ENCODE peak calls at places on chromosomes 4 and X, in five cellular contexts. One of them, this sample, is unnamed.

GRCh38 chr4:97548186-97548585 is 595.1 kb downstream of the STPG2 start:
- DNase-seq in fibroblast of lung: no peak
- DNase-seq in ovary: no peak
- DNase-seq in neuronal stem cell: no peak
- DNase-seq in uterus: no peak
- DNase-seq in this sample: no peak

GRCh38 chr4:151783867-151784266 is 23.1 kb upstream of the GATB start:
- DNase-seq in neuronal stem cell: no peak
- DNase-seq in ovary: no peak
- DNase-seq in fibroblast of lung: no peak
- DNase-seq in uterus: no peak
- DNase-seq in this sample: no peak

GRCh38 chrX:68989865-68990606 is 161.2 kb downstream of the EFNB1 start:
- DNase-seq in ovary: peak; percentile 36
- DNase-seq in fibroblast of lung: peak; percentile 90
- DNase-seq in uterus: peak; percentile 50
- DNase-seq in neuronal stem cell: peak; percentile 12
- DNase-seq in this sample: peak; percentile 80

GRCh38 chr4:123892997-123893745 is 496.6 kb downstream of the SPRY1 start:
- DNase-seq in uterus: no peak
- DNase-seq in neuronal stem cell: no peak
- DNase-seq in fibroblast of lung: peak; percentile 62
- DNase-seq in ovary: no peak
- DNase-seq in this sample: peak; percentile 59

GRCh38 chrX:12999422-12999821 is 24.5 kb downstream of the TMSB4X start:
- DNase-seq in fibroblast of lung: no peak
- DNase-seq in neuronal stem cell: no peak
- DNase-seq in uterus: no peak
- DNase-seq in ovary: no peak
- DNase-seq in this sample: no peak

GRCh38 chr4:94538229-94538628 is 86.5 kb downstream of the PDLIM5 start:
- DNase-seq in neuronal stem cell: no peak
- DNase-seq in ovary: no peak
- DNase-seq in fibroblast of lung: no peak
- DNase-seq in uterus: no peak
- DNase-seq in this sample: no peak

GRCh38 chr4:106245176-106245575 is 70.8 kb downstream of the TBCK start:
- DNase-seq in uterus: no peak
- DNase-seq in fibroblast of lung: no peak
- DNase-seq in neuronal stem cell: no peak
- DNase-seq in ovary: no peak
- DNase-seq in this sample: no peak

GRCh38 chrX:118943102-118943501 is 31.3 kb upstream of the LONRF3 start:
- DNase-seq in fibroblast of lung: no peak
- DNase-seq in uterus: no peak
- DNase-seq in neuronal stem cell: no peak
- DNase-seq in ovary: no peak
- DNase-seq in this sample: no peak

GRCh38 chrX:33142331-33142730 is 69.0 kb downstream of the DMD start:
- DNase-seq in neuronal stem cell: no peak
- DNase-seq in uterus: no peak
- DNase-seq in fibroblast of lung: no peak
- DNase-seq in ovary: no peak
- DNase-seq in this sample: no peak

GRCh38 chrX:155779831-155780230 is 101.3 kb upstream of the VAMP7 start:
- DNase-seq in ovary: no peak
- DNase-seq in neuronal stem cell: no peak
- DNase-seq in fibroblast of lung: no peak
- DNase-seq in uterus: no peak
- DNase-seq in this sample: no peak

GRCh38 chr4:176443117-176443516 is 123.4 kb downstream of the SPCS3 start:
- DNase-seq in ovary: no peak
- DNase-seq in neuronal stem cell: no peak
- DNase-seq in uterus: no peak
- DNase-seq in fibroblast of lung: peak; percentile 96
- DNase-seq in this sample: no peak

GRCh38 chr4:32140636-32141035 is 1420.5 kb downstream of the PCDH7 start:
- DNase-seq in uterus: no peak
- DNase-seq in ovary: no peak
- DNase-seq in fibroblast of lung: peak; percentile 47
- DNase-seq in neuronal stem cell: no peak
- DNase-seq in this sample: no peak

GRCh38 chrX:13614154-13614553 is 38.8 kb upstream of the TCEANC start:
- DNase-seq in fibroblast of lung: no peak
- DNase-seq in ovary: no peak
- DNase-seq in uterus: no peak
- DNase-seq in neuronal stem cell: no peak
- DNase-seq in this sample: no peak

GRCh38 chr4:84952004-84952403 is 14.5 kb downstream of the WDFY3 start:
- DNase-seq in ovary: no peak
- DNase-seq in fibroblast of lung: peak; percentile 35
- DNase-seq in uterus: no peak
- DNase-seq in neuronal stem cell: no peak
- DNase-seq in this sample: no peak

GRCh38 chrX:43663173-43663572 is 7.1 kb downstream of the MAOA start:
- DNase-seq in neuronal stem cell: no peak
- DNase-seq in fibroblast of lung: no peak
- DNase-seq in ovary: no peak
- DNase-seq in uterus: no peak
- DNase-seq in this sample: no peak

GRCh38 chrX:43664708-43665107 is 8.6 kb downstream of the MAOA start:
- DNase-seq in fibroblast of lung: no peak
- DNase-seq in neuronal stem cell: no peak
- DNase-seq in ovary: no peak
- DNase-seq in uterus: no peak
- DNase-seq in this sample: no peak

GRCh38 chrX:43664258-43664657 is 8.2 kb downstream of the MAOA start:
- DNase-seq in fibroblast of lung: no peak
- DNase-seq in ovary: no peak
- DNase-seq in neuronal stem cell: no peak
- DNase-seq in uterus: no peak
- DNase-seq in this sample: no peak

GRCh38 chrX:43666301-43666912 is 10.3 kb downstream of the MAOA start:
- DNase-seq in uterus: no peak
- DNase-seq in neuronal stem cell: no peak
- DNase-seq in ovary: no peak
- DNase-seq in fibroblast of lung: no peak
- DNase-seq in this sample: no peak

GRCh38 chrX:43661521-43662240 is 5.6 kb downstream of the MAOA start:
- DNase-seq in neuronal stem cell: no peak
- DNase-seq in fibroblast of lung: peak; percentile 36
- DNase-seq in uterus: no peak
- DNase-seq in ovary: no peak
- DNase-seq in this sample: no peak
- H3K27ac ChIP-seq in neuronal stem cell: no peak overlapping the region
- H3K27ac ChIP-seq in fibroblast of lung: no peak overlapping the region
- H3K27ac ChIP-seq in uterus: peak overlapping the region; percentile 51
- H3K27ac ChIP-seq in ovary: no peak overlapping the region
- H3K27ac ChIP-seq in this sample: no peak overlapping the region

GRCh38 chr4:165926307-165926706 is 53.3 kb downstream of the TLL1 start:
- DNase-seq in neuronal stem cell: no peak
- DNase-seq in ovary: no peak
- DNase-seq in fibroblast of lung: no peak
- DNase-seq in uterus: no peak
- DNase-seq in this sample: no peak
- H3K4me3 ChIP-seq in neuronal stem cell: no peak overlapping the region
- H3K4me3 ChIP-seq in ovary: no peak overlapping the region
- H3K4me3 ChIP-seq in fibroblast of lung: no peak overlapping the region
- H3K4me3 ChIP-seq in uterus: no peak overlapping the region
- H3K4me3 ChIP-seq in this sample: no peak overlapping the region

GRCh38 chr4:159564615-159565014 is 461.7 kb downstream of the RAPGEF2 start:
- DNase-seq in uterus: no peak
- DNase-seq in ovary: no peak
- DNase-seq in neuronal stem cell: no peak
- DNase-seq in fibroblast of lung: no peak
- DNase-seq in this sample: no peak
- H3K4me1 ChIP-seq in uterus: no peaks in the 10 kb centered on the region
- H3K4me1 ChIP-seq in ovary: no peaks in the 10 kb centered on the region
- H3K4me1 ChIP-seq in neuronal stem cell: no peaks in the 10 kb centered on the region
- H3K4me1 ChIP-seq in fibroblast of lung: no peaks in the 10 kb centered on the region
- H3K4me1 ChIP-seq in this sample: no peaks in the 10 kb centered on the region

GRCh38 chrX:45758319-45758718 is 557.6 kb upstream of the DIPK2B start:
- DNase-seq in ovary: no peak
- DNase-seq in fibroblast of lung: peak; percentile 84
- DNase-seq in neuronal stem cell: no peak
- DNase-seq in uterus: no peak
- DNase-seq in this sample: no peak

GRCh38 chrX:45757272-45757671 is 556.6 kb upstream of the DIPK2B start:
- DNase-seq in ovary: no peak
- DNase-seq in uterus: no peak
- DNase-seq in fibroblast of lung: no peak
- DNase-seq in neuronal stem cell: no peak
- DNase-seq in this sample: no peak

GRCh38 chrX:45756562-45756961 is 555.9 kb upstream of the DIPK2B start:
- DNase-seq in neuronal stem cell: no peak
- DNase-seq in ovary: no peak
- DNase-seq in fibroblast of lung: no peak
- DNase-seq in uterus: no peak
- DNase-seq in this sample: no peak

GRCh38 chrX:45760187-45760742 is 559.6 kb upstream of the DIPK2B start:
- DNase-seq in ovary: no peak
- DNase-seq in neuronal stem cell: no peak
- DNase-seq in fibroblast of lung: no peak
- DNase-seq in uterus: no peak
- DNase-seq in this sample: no peak

GRCh38 chrX:45758738-45759397 is 558.2 kb upstream of the DIPK2B start:
- DNase-seq in ovary: no peak
- DNase-seq in neuronal stem cell: no peak
- DNase-seq in fibroblast of lung: no peak
- DNase-seq in uterus: no peak
- DNase-seq in this sample: no peak
- H3K27ac ChIP-seq in ovary: no peak overlapping the region
- H3K27ac ChIP-seq in neuronal stem cell: no peak overlapping the region
- H3K27ac ChIP-seq in fibroblast of lung: peak overlapping the region; percentile 85
- H3K27ac ChIP-seq in uterus: no peak overlapping the region
- H3K27ac ChIP-seq in this sample: peak overlapping the region; percentile 52

DNA sequence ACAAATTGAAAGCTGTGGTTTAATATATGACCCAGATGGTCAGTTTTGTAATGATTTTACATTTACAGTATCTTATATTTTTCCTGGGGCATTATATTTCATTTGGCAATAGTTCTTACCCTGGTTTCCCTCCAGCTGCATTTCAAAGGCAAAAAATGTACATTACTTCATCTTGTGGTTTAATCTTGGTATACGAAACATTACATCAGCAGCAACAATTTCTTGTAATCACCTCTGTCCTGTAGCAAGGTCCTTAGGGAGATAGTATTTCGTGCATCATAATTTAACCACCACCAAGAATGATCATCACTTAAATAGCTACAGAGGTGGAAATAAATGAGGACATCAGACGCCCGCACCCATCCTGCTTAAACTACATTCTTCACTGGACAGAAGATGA is 48.8 kb downstream of the HS6ST2 start:
- DNase-seq in neuronal stem cell: no peak
- DNase-seq in ovary: no peak
- DNase-seq in uterus: no peak
- DNase-seq in fibroblast of lung: peak; percentile 90
- DNase-seq in this sample: no peak
- H3K4me3 ChIP-seq in neuronal stem cell: no peak overlapping the region
- H3K4me3 ChIP-seq in ovary: no peak overlapping the region
- H3K4me3 ChIP-seq in uterus: no peak overlapping the region
- H3K4me3 ChIP-seq in fibroblast of lung: no peak overlapping the region
- H3K4me3 ChIP-seq in this sample: no peak overlapping the region

GRCh38 chrX:10795721-10796120 is 175.3 kb upstream of the MID1 start:
- DNase-seq in neuronal stem cell: no peak
- DNase-seq in ovary: no peak
- DNase-seq in uterus: no peak
- DNase-seq in fibroblast of lung: no peak
- DNase-seq in this sample: no peak

GRCh38 chrX:10797493-10797892 is 177.1 kb upstream of the MID1 start:
- DNase-seq in ovary: no peak
- DNase-seq in fibroblast of lung: peak; percentile 44
- DNase-seq in uterus: no peak
- DNase-seq in neuronal stem cell: no peak
- DNase-seq in this sample: no peak

GRCh38 chrX:10800776-10801175 is 180.4 kb upstream of the MID1 start:
- DNase-seq in ovary: no peak
- DNase-seq in fibroblast of lung: no peak
- DNase-seq in neuronal stem cell: no peak
- DNase-seq in uterus: no peak
- DNase-seq in this sample: no peak
- H3K4me1 ChIP-seq in ovary: no peaks in the 10 kb centered on the region
- H3K4me1 ChIP-seq in fibroblast of lung: no peaks in the 10 kb centered on the region
- H3K4me1 ChIP-seq in neuronal stem cell: no peaks in the 10 kb centered on the region
- H3K4me1 ChIP-seq in uterus: no peaks in the 10 kb centered on the region
- H3K4me1 ChIP-seq in this sample: peaks cover 1% of the 10 kb centered on the region

GRCh38 chrX:21952624-21953023 is 12.1 kb downstream of the SMS start:
- DNase-seq in fibroblast of lung: no peak
- DNase-seq in ovary: no peak
- DNase-seq in neuronal stem cell: no peak
- DNase-seq in uterus: no peak
- DNase-seq in this sample: no peak

GRCh38 chrX:21947671-21948070 is 7.2 kb downstream of the SMS start:
- DNase-seq in fibroblast of lung: no peak
- DNase-seq in ovary: no peak
- DNase-seq in neuronal stem cell: no peak
- DNase-seq in uterus: no peak
- DNase-seq in this sample: no peak

GRCh38 chrX:21946925-21947641 is 6.6 kb downstream of the SMS start:
- DNase-seq in neuronal stem cell: no peak
- DNase-seq in fibroblast of lung: no peak
- DNase-seq in ovary: no peak
- DNase-seq in uterus: no peak
- DNase-seq in this sample: no peak

GRCh38 chrX:21949689-21950088 is 9.2 kb downstream of the SMS start:
- DNase-seq in uterus: no peak
- DNase-seq in ovary: no peak
- DNase-seq in fibroblast of lung: no peak
- DNase-seq in neuronal stem cell: no peak
- DNase-seq in this sample: no peak

GRCh38 chrX:21948897-21949578 is 8.5 kb downstream of the SMS start:
- DNase-seq in ovary: no peak
- DNase-seq in neuronal stem cell: no peak
- DNase-seq in uterus: no peak
- DNase-seq in fibroblast of lung: no peak
- DNase-seq in this sample: no peak
- H3K27ac ChIP-seq in ovary: no peak overlapping the region
- H3K27ac ChIP-seq in neuronal stem cell: no peak overlapping the region
- H3K27ac ChIP-seq in uterus: no peak overlapping the region
- H3K27ac ChIP-seq in fibroblast of lung: no peak overlapping the region
- H3K27ac ChIP-seq in this sample: no peak overlapping the region

DNA sequence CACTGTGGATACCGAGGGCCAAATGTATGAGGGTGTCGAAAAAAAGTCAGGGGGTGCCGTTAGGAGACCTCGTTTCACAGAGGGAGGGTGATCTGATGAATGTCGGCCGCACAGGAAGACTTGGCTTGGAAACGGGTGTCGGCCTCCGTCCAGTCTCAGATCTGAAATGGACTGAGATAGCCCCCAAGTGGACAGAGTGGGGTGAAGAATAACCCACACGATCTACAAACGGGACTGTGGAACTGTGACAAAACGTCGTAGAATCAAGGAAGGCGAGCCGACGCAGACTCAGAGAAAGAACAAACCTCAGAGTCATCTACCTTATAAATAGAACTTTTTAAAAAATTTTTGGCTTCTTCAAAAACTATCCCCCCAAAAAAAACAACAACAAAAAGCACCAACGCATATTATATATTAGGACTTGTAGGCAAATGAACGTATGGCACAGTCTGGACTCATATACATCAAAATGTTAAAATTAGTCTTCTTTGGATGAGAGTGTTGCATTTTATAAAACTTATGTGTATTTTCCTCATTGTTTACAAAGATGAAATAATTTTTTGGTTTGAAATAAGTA is 63.8 kb upstream of the IRF2 start:
- DNase-seq in ovary: peak; percentile 89
- DNase-seq in fibroblast of lung: peak; percentile 94
- DNase-seq in uterus: peak; percentile 91
- DNase-seq in neuronal stem cell: peak; percentile 70
- DNase-seq in this sample: peak; percentile 97
- H3K4me3 ChIP-seq in ovary: peak overlapping the region; percentile 53
- H3K4me3 ChIP-seq in fibroblast of lung: peak overlapping the region; percentile 89
- H3K4me3 ChIP-seq in uterus: peak overlapping the region; percentile 56
- H3K4me3 ChIP-seq in neuronal stem cell: peak overlapping the region; percentile 71
- H3K4me3 ChIP-seq in this sample: peak overlapping the region; percentile 82